ENCODE peak calls at places on chromosomes 5 and 9, in six cellular contexts. X, I, C, H, Z and V are unnamed samples.

GRCh38 chr5:146993876-146994530 is 115.4 kb upstream of the PPP2R2B start:
- DNase-seq in X (no peak), I (no peak), C (no peak), H (no peak), Z (no peak), V (no peak)

GRCh38 chr9:21715408-21715807 is 87.0 kb upstream of the MTAP start:
- DNase-seq in X (no peak), I (no peak), C (no peak), H (peak; percentile 41), Z (no peak), V (no peak)

GRCh38 chr5:36374275-36374862 is 72.7 kb upstream of the RANBP3L start:
- DNase-seq in X (no peak), I (no peak), C (no peak), H (peak; percentile 82), Z (no peak), V (no peak)

GRCh38 chr9:127130661-127131538 is 8.5 kb upstream of the ANGPTL2 start:
- DNase-seq in X (no peak), I (peak; percentile 85), C (no peak), H (peak; percentile 99), Z (no peak), V (no peak)

GRCh38 chr5:143800715-143801114 is 11.2 kb upstream of the HMHB1 start:
- DNase-seq in X (no peak), I (peak; percentile 44), C (no peak), H (no peak), Z (no peak), V (no peak)

GRCh38 chr5:72248352-72249032 is 71.5 kb downstream of the MRPS27 start:
- DNase-seq in X (no peak), I (no peak), C (no peak), H (peak; percentile 87), Z (no peak), V (no peak)

GRCh38 chr9:136525207-136525606 is 20.6 kb downstream of the NOTCH1 start:
- DNase-seq in X (no peak), I (no peak), C (no peak), H (no peak), Z (no peak), V (no peak)

GRCh38 chr9:89386797-89387196 is 68.5 kb downstream of the SECISBP2 start:
- DNase-seq in X (no peak), I (no peak), C (no peak), H (no peak), Z (no peak), V (no peak)

GRCh38 chr5:102666164-102666951 is 88.7 kb upstream of the PAM start:
- DNase-seq in X (no peak), I (peak; percentile 98), C (no peak), H (no peak), Z (no peak), V (no peak)

GRCh38 chr9:76136986-76137385 is 246.5 kb downstream of the PCSK5 start:
- DNase-seq in X (no peak), I (no peak), C (no peak), H (peak; percentile 61), Z (no peak), V (no peak)

GRCh38 chr9:110671849-110672248 is 3.3 kb downstream of the MUSK start:
- DNase-seq in X (no peak), I (no peak), C (no peak), H (no peak), Z (no peak), V (no peak)

GRCh38 chr5:163135849-163136248 is 301.5 kb upstream of the CCNG1 start:
- DNase-seq in X (no peak), I (no peak), C (no peak), H (no peak), Z (no peak), V (no peak)

GRCh38 chr9:76166436-76166959 is 227.7 kb downstream of the RFK start:
- DNase-seq in X (no peak), I (no peak), C (no peak), H (no peak), Z (no peak), V (no peak)